ENCODE peak calls at places on chromosomes 7 and 10, in six cellular contexts. One of them, this sample, is unnamed.

GRCh38 chr7:4642468-4643203 is 39.5 kb upstream of the FOXK1 start:
- DNase-seq in endothelial cell of umbilical vein: peak
- DNase-seq in RPMI7951: no peak
- DNase-seq in fibroblast of mammary gland: no peak
- DNase-seq in HTR-8/SVneo: no peak
- DNase-seq in HEK293T: no peak
- DNase-seq in this sample: no peak

GRCh38 chr10:72285972-72286521 is 12.3 kb downstream of the DDIT4 start:
- DNase-seq in fibroblast of mammary gland: no peak
- DNase-seq in RPMI7951: peak
- DNase-seq in HEK293T: no peak
- DNase-seq in endothelial cell of umbilical vein: no peak
- DNase-seq in HTR-8/SVneo: no peak
- DNase-seq in this sample: no peak

GRCh38 chr10:90804354-90804753 is 53.5 kb downstream of the HTR7 start:
- DNase-seq in HTR-8/SVneo: no peak
- DNase-seq in endothelial cell of umbilical vein: no peak
- DNase-seq in HEK293T: no peak
- DNase-seq in fibroblast of mammary gland: no peak
- DNase-seq in RPMI7951: no peak
- DNase-seq in this sample: no peak

GRCh38 chr10:116158036-116158435 is 115.0 kb downstream of the GFRA1 start:
- DNase-seq in HEK293T: no peak
- DNase-seq in HTR-8/SVneo: no peak
- DNase-seq in RPMI7951: no peak
- DNase-seq in endothelial cell of umbilical vein: no peak
- DNase-seq in fibroblast of mammary gland: no peak
- DNase-seq in this sample: peak

GRCh38 chr10:63236113-63236935 is 103.2 kb downstream of the NRBF2 start:
- DNase-seq in HTR-8/SVneo: peak
- DNase-seq in fibroblast of mammary gland: peak
- DNase-seq in RPMI7951: peak
- DNase-seq in endothelial cell of umbilical vein: peak
- DNase-seq in HEK293T: no peak
- DNase-seq in this sample: peak

GRCh38 chr10:33680036-33680435 is 345.6 kb upstream of the NRP1 start:
- DNase-seq in HTR-8/SVneo: no peak
- DNase-seq in RPMI7951: no peak
- DNase-seq in fibroblast of mammary gland: no peak
- DNase-seq in endothelial cell of umbilical vein: no peak
- DNase-seq in HEK293T: no peak
- DNase-seq in this sample: no peak

GRCh38 chr10:66321746-66322145 is 604.1 kb upstream of the LRRTM3 start:
- DNase-seq in fibroblast of mammary gland: no peak
- DNase-seq in HEK293T: no peak
- DNase-seq in HTR-8/SVneo: peak
- DNase-seq in endothelial cell of umbilical vein: no peak
- DNase-seq in RPMI7951: peak
- DNase-seq in this sample: peak

GRCh38 chr10:11186330-11186729 is 168.7 kb downstream of the CELF2 start:
- DNase-seq in HTR-8/SVneo: no peak
- DNase-seq in endothelial cell of umbilical vein: no peak
- DNase-seq in fibroblast of mammary gland: no peak
- DNase-seq in RPMI7951: no peak
- DNase-seq in HEK293T: no peak
- DNase-seq in this sample: no peak

GRCh38 chr7:100132697-100133137 is 6.0 kb downstream of the MBLAC1 start:
- DNase-seq in fibroblast of mammary gland: peak
- DNase-seq in HEK293T: peak
- DNase-seq in RPMI7951: peak
- DNase-seq in endothelial cell of umbilical vein: peak
- DNase-seq in HTR-8/SVneo: peak
- DNase-seq in this sample: peak

GRCh38 chr7:4694653-4695335 is 12.7 kb downstream of the FOXK1 start:
- DNase-seq in fibroblast of mammary gland: peak
- DNase-seq in endothelial cell of umbilical vein: peak
- DNase-seq in HTR-8/SVneo: no peak
- DNase-seq in HEK293T: no peak
- DNase-seq in RPMI7951: no peak
- DNase-seq in this sample: peak

GRCh38 chr10:100359529-100360150 is 12.6 kb downstream of the SCD start:
- DNase-seq in RPMI7951: no peak
- DNase-seq in HEK293T: no peak
- DNase-seq in endothelial cell of umbilical vein: no peak
- DNase-seq in HTR-8/SVneo: no peak
- DNase-seq in fibroblast of mammary gland: no peak
- DNase-seq in this sample: no peak

GRCh38 chr7:64990936-64991335 is at the start of gene ZNF117:
- DNase-seq in fibroblast of mammary gland: no peak
- DNase-seq in RPMI7951: no peak
- DNase-seq in endothelial cell of umbilical vein: no peak
- DNase-seq in HEK293T: no peak
- DNase-seq in HTR-8/SVneo: no peak
- DNase-seq in this sample: no peak

GRCh38 chr7:75798770-75799169 is 14.8 kb downstream of the CCL24 start:
- DNase-seq in endothelial cell of umbilical vein: no peak
- DNase-seq in HTR-8/SVneo: no peak
- DNase-seq in RPMI7951: no peak
- DNase-seq in fibroblast of mammary gland: no peak
- DNase-seq in HEK293T: no peak
- DNase-seq in this sample: no peak

GRCh38 chr10:126063353-126063791 is 167.0 kb downstream of the FANK1 start:
- DNase-seq in RPMI7951: peak
- DNase-seq in fibroblast of mammary gland: peak
- DNase-seq in HTR-8/SVneo: peak
- DNase-seq in endothelial cell of umbilical vein: no peak
- DNase-seq in HEK293T: no peak
- DNase-seq in this sample: peak

GRCh38 chr7:39624202-39624807 is 933 bp downstream of the RALA start:
- DNase-seq in fibroblast of mammary gland: peak
- DNase-seq in HEK293T: no peak
- DNase-seq in HTR-8/SVneo: no peak
- DNase-seq in endothelial cell of umbilical vein: peak
- DNase-seq in RPMI7951: peak
- DNase-seq in this sample: peak

GRCh38 chr7:116692599-116693308 is 20.8 kb downstream of the MET start:
- DNase-seq in HEK293T: no peak
- DNase-seq in endothelial cell of umbilical vein: peak
- DNase-seq in HTR-8/SVneo: no peak
- DNase-seq in fibroblast of mammary gland: peak
- DNase-seq in RPMI7951: peak
- DNase-seq in this sample: peak

GRCh38 chr7:140678816-140679130 is 6.0 kb downstream of the ADCK2 start:
- DNase-seq in fibroblast of mammary gland: no peak
- DNase-seq in RPMI7951: no peak
- DNase-seq in HTR-8/SVneo: no peak
- DNase-seq in endothelial cell of umbilical vein: no peak
- DNase-seq in HEK293T: no peak
- DNase-seq in this sample: no peak

GRCh38 chr10:63614371-63614891 is 93.2 kb downstream of the REEP3 start:
- DNase-seq in RPMI7951: no peak
- DNase-seq in fibroblast of mammary gland: peak
- DNase-seq in HTR-8/SVneo: no peak
- DNase-seq in HEK293T: no peak
- DNase-seq in endothelial cell of umbilical vein: no peak
- DNase-seq in this sample: no peak

GRCh38 chr7:134694299-134694698 is 47.6 kb downstream of the BPGM start:
- DNase-seq in HEK293T: peak
- DNase-seq in fibroblast of mammary gland: no peak
- DNase-seq in HTR-8/SVneo: no peak
- DNase-seq in RPMI7951: no peak
- DNase-seq in endothelial cell of umbilical vein: no peak
- DNase-seq in this sample: no peak

GRCh38 chr10:61633665-61634064 is 29.1 kb upstream of the CABCOCO1 start:
- DNase-seq in endothelial cell of umbilical vein: peak
- DNase-seq in RPMI7951: no peak
- DNase-seq in fibroblast of mammary gland: peak
- DNase-seq in HTR-8/SVneo: no peak
- DNase-seq in HEK293T: no peak
- DNase-seq in this sample: peak

GRCh38 chr7:158129037-158130022 is 458.3 kb downstream of the PTPRN2 start:
- DNase-seq in endothelial cell of umbilical vein: no peak
- DNase-seq in fibroblast of mammary gland: no peak
- DNase-seq in HTR-8/SVneo: no peak
- DNase-seq in RPMI7951: no peak
- DNase-seq in HEK293T: no peak
- DNase-seq in this sample: no peak

GRCh38 chr10:11208908-11209809 is 191.5 kb downstream of the CELF2 start:
- DNase-seq in fibroblast of mammary gland: no peak
- DNase-seq in HTR-8/SVneo: no peak
- DNase-seq in RPMI7951: peak
- DNase-seq in HEK293T: no peak
- DNase-seq in endothelial cell of umbilical vein: peak
- DNase-seq in this sample: no peak